ENCODE peak calls at places on chromosomes 16 and 17, in four cellular contexts. One of them, this sample, is unnamed.

GRCh38 chr17:32931686-32932085 is 3.7 kb downstream of the TMEM98 start:
- DNase-seq in activated effector memory CD4-positive, alpha-beta T cell treated with anti-CD3 and anti-CD28 coated beads, Interleukin-2, amount 50 U/mL, for 16 hours: no peak
- DNase-seq in NCI-H2081: no peak
- DNase-seq in NCI-H460: no peak
- DNase-seq in this sample: no peak

GRCh38 chr17:48592592-48592991 is 987 bp downstream of the HOXB5 start:
- DNase-seq in activated effector memory CD4-positive, alpha-beta T cell treated with anti-CD3 and anti-CD28 coated beads, Interleukin-2, amount 50 U/mL, for 16 hours: no peak
- DNase-seq in NCI-H2081: no peak
- DNase-seq in NCI-H460: no peak
- DNase-seq in this sample: no peak

GRCh38 chr16:68470461-68471150 is 22.3 kb upstream of the SMPD3 start:
- DNase-seq in activated effector memory CD4-positive, alpha-beta T cell treated with anti-CD3 and anti-CD28 coated beads, Interleukin-2, amount 50 U/mL, for 16 hours: no peak
- DNase-seq in NCI-H2081: no peak
- DNase-seq in NCI-H460: no peak
- DNase-seq in this sample: no peak

GRCh38 chr17:46916211-46916610 is 6.7 kb upstream of the GOSR2 start:
- DNase-seq in NCI-H2081: no peak
- DNase-seq in NCI-H460: no peak
- DNase-seq in activated effector memory CD4-positive, alpha-beta T cell treated with anti-CD3 and anti-CD28 coated beads, Interleukin-2, amount 50 U/mL, for 16 hours: no peak
- DNase-seq in this sample: no peak

GRCh38 chr16:11136600-11136999 is 119.4 kb downstream of the SOCS1 start:
- DNase-seq in NCI-H460: no peak
- DNase-seq in NCI-H2081: peak
- DNase-seq in activated effector memory CD4-positive, alpha-beta T cell treated with anti-CD3 and anti-CD28 coated beads, Interleukin-2, amount 50 U/mL, for 16 hours: no peak
- DNase-seq in this sample: no peak

GRCh38 chr17:34637548-34638525 is 58.5 kb downstream of the TMEM132E start:
- DNase-seq in NCI-H2081: peak
- DNase-seq in NCI-H460: peak
- DNase-seq in activated effector memory CD4-positive, alpha-beta T cell treated with anti-CD3 and anti-CD28 coated beads, Interleukin-2, amount 50 U/mL, for 16 hours: peak
- DNase-seq in this sample: no peak

GRCh38 chr17:1011138-1011537 is 14.2 kb downstream of the TIMM22 start:
- DNase-seq in NCI-H2081: no peak
- DNase-seq in NCI-H460: no peak
- DNase-seq in activated effector memory CD4-positive, alpha-beta T cell treated with anti-CD3 and anti-CD28 coated beads, Interleukin-2, amount 50 U/mL, for 16 hours: no peak
- DNase-seq in this sample: no peak

GRCh38 chr17:82372063-82372590 is 562 bp downstream of the UTS2R start:
- DNase-seq in activated effector memory CD4-positive, alpha-beta T cell treated with anti-CD3 and anti-CD28 coated beads, Interleukin-2, amount 50 U/mL, for 16 hours: no peak
- DNase-seq in NCI-H460: no peak
- DNase-seq in NCI-H2081: no peak
- DNase-seq in this sample: no peak

GRCh38 chr17:72651988-72652387 is 440.5 kb downstream of the SLC39A11 start:
- DNase-seq in NCI-H2081: no peak
- DNase-seq in NCI-H460: no peak
- DNase-seq in activated effector memory CD4-positive, alpha-beta T cell treated with anti-CD3 and anti-CD28 coated beads, Interleukin-2, amount 50 U/mL, for 16 hours: no peak
- DNase-seq in this sample: no peak

GRCh38 chr17:65670667-65671371 is 109.4 kb upstream of the AXIN2 start:
- DNase-seq in NCI-H460: no peak
- DNase-seq in NCI-H2081: no peak
- DNase-seq in activated effector memory CD4-positive, alpha-beta T cell treated with anti-CD3 and anti-CD28 coated beads, Interleukin-2, amount 50 U/mL, for 16 hours: no peak
- DNase-seq in this sample: no peak

GRCh38 chr17:50952889-50953288 is 86.7 kb upstream of the TOB1 start:
- DNase-seq in activated effector memory CD4-positive, alpha-beta T cell treated with anti-CD3 and anti-CD28 coated beads, Interleukin-2, amount 50 U/mL, for 16 hours: peak
- DNase-seq in NCI-H2081: no peak
- DNase-seq in NCI-H460: no peak
- DNase-seq in this sample: no peak

GRCh38 chr17:65022751-65023421 is 33.7 kb downstream of the GNA13 start:
- DNase-seq in NCI-H2081: no peak
- DNase-seq in NCI-H460: peak
- DNase-seq in activated effector memory CD4-positive, alpha-beta T cell treated with anti-CD3 and anti-CD28 coated beads, Interleukin-2, amount 50 U/mL, for 16 hours: no peak
- DNase-seq in this sample: no peak

GRCh38 chr17:62827722-62828498 is 19.8 kb upstream of the MARCHF10 start:
- DNase-seq in activated effector memory CD4-positive, alpha-beta T cell treated with anti-CD3 and anti-CD28 coated beads, Interleukin-2, amount 50 U/mL, for 16 hours: no peak
- DNase-seq in NCI-H460: no peak
- DNase-seq in NCI-H2081: no peak
- DNase-seq in this sample: no peak

GRCh38 chr17:37844158-37844976 is 79.8 kb upstream of the TBC1D3K start:
- DNase-seq in activated effector memory CD4-positive, alpha-beta T cell treated with anti-CD3 and anti-CD28 coated beads, Interleukin-2, amount 50 U/mL, for 16 hours: peak
- DNase-seq in NCI-H2081: no peak
- DNase-seq in NCI-H460: peak
- DNase-seq in this sample: no peak

GRCh38 chr17:37698132-37698615 is 46.7 kb downstream of the HNF1B start:
- DNase-seq in activated effector memory CD4-positive, alpha-beta T cell treated with anti-CD3 and anti-CD28 coated beads, Interleukin-2, amount 50 U/mL, for 16 hours: no peak
- DNase-seq in NCI-H2081: no peak
- DNase-seq in NCI-H460: no peak
- DNase-seq in this sample: no peak